ENCODE peak calls at places on chromosomes 7 and 10, in eight cellular contexts. X is mesendoderm, A is heart right ventricle, Z is spleen, G is GM23248, R is heart left ventricle, I is stomach, C is SJSA1. W is an unnamed sample. For H3K27me3 and H3K4me1, the result is how much of the 10 kb centered on the place peaks cover.

GRCh38 chr10:59027975-59028640 is 148.3 kb upstream of the PHYHIPL start:
- DNase-seq in X (no peak), Z (no peak), C (no peak), R (no peak), A (no peak), I (no peak), G (peak), W (no peak)

GRCh38 chr7:33554046-33554445 is 351.3 kb upstream of the BMPER start:
- DNase-seq in G (peak), I (no peak), X (no peak), R (no peak), C (no peak), A (no peak), Z (no peak), W (no peak)

GRCh38 chr10:74058071-74058470 is 60.2 kb downstream of the VCL start:
- DNase-seq in A (no peak), I (no peak), X (no peak), C (no peak), G (no peak), Z (no peak), R (no peak), W (no peak)

GRCh38 chr10:102421645-102422585 is 1.3 kb downstream of the FBXL15 start:
- DNase-seq in X (peak), Z (peak), R (no peak), A (no peak), I (peak), G (peak), C (peak), W (peak)

GRCh38 chr7:49894543-49894942 is 121.1 kb downstream of the VWC2 start:
- DNase-seq in G (no peak), Z (no peak), C (no peak), I (no peak), A (peak), R (peak), X (no peak), W (no peak)

GRCh38 chr10:119344381-119344780 is 137.0 kb downstream of the GRK5 start:
- DNase-seq in Z (peak), R (peak), I (no peak), A (peak), G (no peak), X (no peak), C (no peak), W (no peak)

GRCh38 chr7:30920584-30921539 is 9.2 kb downstream of the AQP1 start:
- DNase-seq in Z (peak), C (peak), R (peak), X (peak), A (peak), G (peak), I (no peak), W (peak)

GRCh38 chr10:47048533-47048905 is 137.3 kb downstream of the PTPN20 start:
- DNase-seq in C (no peak), R (peak), A (no peak), Z (peak), G (peak), X (peak), I (peak), W (peak)

GRCh38 chr10:93773705-93774104 is 16.0 kb downstream of the LGI1 start:
- DNase-seq in R (no peak), X (no peak), C (no peak), Z (no peak), G (no peak), I (no peak), A (no peak), W (no peak)

GRCh38 chr10:74870191-74870590 is 43.8 kb downstream of the KAT6B start:
- DNase-seq in I (no peak), X (no peak), Z (no peak), C (no peak), R (no peak), A (no peak), G (no peak), W (no peak)

GRCh38 chr10:68155615-68156205 is 46.4 kb downstream of the MYPN start:
- DNase-seq in A (no peak), G (peak), C (no peak), X (no peak), Z (no peak), R (no peak), I (no peak), W (no peak)

GRCh38 chr10:14507156-14507555 is 176.4 kb upstream of the FRMD4A start:
- DNase-seq in R (no peak), X (peak), G (no peak), I (no peak), C (no peak), A (no peak), Z (no peak), W (no peak)

GRCh38 chr10:9004736-9005135 is 950.2 kb downstream of the GATA3 start:
- DNase-seq in A (no peak), R (no peak), X (no peak), Z (no peak), I (no peak), C (no peak), G (no peak), W (no peak)

GRCh38 chr7:6154542-6155404 is 117.7 kb downstream of the CYTH3 start:
- DNase-seq in X (no peak), R (no peak), G (no peak), Z (no peak), A (no peak), C (no peak), I (no peak), W (no peak)

GRCh38 chr10:124020871-124021823 is 72.3 kb downstream of the CHST15 start:
- DNase-seq in G (no peak), Z (peak), C (no peak), R (no peak), X (no peak), I (no peak), A (no peak), W (no peak)

GRCh38 chr7:149883049-149883439 is 9.3 kb downstream of the ATP6V0E2 start:
- DNase-seq in X (no peak), G (no peak), R (no peak), Z (no peak), C (no peak), I (no peak), A (no peak), W (no peak)

GRCh38 chr7:115748123-115748738 is 282.3 kb downstream of the TFEC start:
- DNase-seq in C (no peak), Z (no peak), G (peak), A (no peak), R (no peak), I (no peak), X (peak), W (no peak)

GRCh38 chr7:116575853-116576252 is 51.0 kb downstream of the CAV1 start:
- DNase-seq in I (no peak), G (no peak), R (no peak), C (no peak), A (no peak), Z (no peak), X (no peak), W (no peak)

GRCh38 chr7:85074016-85074415 is 112.8 kb downstream of the SEMA3D start:
- DNase-seq in A (no peak), X (no peak), Z (no peak), G (peak), C (no peak), R (no peak), I (no peak), W (no peak)

GRCh38 chr10:23141995-23142394 is 46.6 kb downstream of the MSRB2 start:
- DNase-seq in X (no peak), A (no peak), Z (no peak), G (no peak), C (no peak), R (no peak), I (no peak), W (no peak)

GRCh38 chr7:128154519-128154918 is 86.6 kb upstream of the LEP start:
- DNase-seq in C (no peak), R (no peak), Z (no peak), G (no peak), X (peak), I (no peak), A (no peak), W (no peak)

GRCh38 chr10:86357041-86357440 is 9.6 kb downstream of the GRID1 start:
- DNase-seq in C (no peak), X (no peak), A (no peak), Z (peak), R (no peak), G (no peak), I (no peak), W (peak)

GRCh38 chr10:114031113-114031512 is 12.6 kb upstream of the ADRB1 start:
- DNase-seq in G (no peak), X (no peak), R (no peak), A (no peak), Z (no peak), C (no peak), I (no peak), W (no peak)

GRCh38 chr7:2757904-2758672 is 70.1 kb downstream of the AMZ1 start:
- DNase-seq in X (peak), G (peak), Z (no peak), A (no peak), I (no peak), C (peak), R (peak), W (no peak)

GRCh38 chr10:131574707-131575430 is 263.3 kb upstream of the TCERG1L start:
- DNase-seq in R (no peak), Z (peak), G (no peak), A (no peak), I (peak), C (no peak), X (no peak), W (no peak)

GRCh38 chr7:34224259-34224658 is 318.9 kb downstream of the BMPER start:
- DNase-seq in C (no peak), G (no peak), R (no peak), Z (no peak), A (no peak), X (no peak), I (no peak), W (no peak)

GRCh38 chr10:13969792-13970140 is 361.0 kb downstream of the FRMD4A start:
- DNase-seq in A (no peak), X (no peak), C (no peak), G (no peak), R (no peak), Z (no peak), I (no peak), W (no peak)

GRCh38 chr7:138878847-138879246 is 80.9 kb upstream of the ATP6V0A4 start:
- DNase-seq in A (no peak), G (no peak), R (no peak), C (no peak), Z (no peak), X (no peak), I (no peak), W (no peak)

GRCh38 chr7:4345004-4345403 is 337.1 kb upstream of the FOXK1 start:
- DNase-seq in X (no peak), C (no peak), G (no peak), I (no peak), Z (no peak), A (no peak), R (no peak), W (no peak)

GRCh38 chr10:100755821-100756220 is 10.4 kb downstream of the PAX2 start:
- DNase-seq in I (no peak), Z (no peak), X (no peak), A (no peak), G (no peak), R (no peak), C (no peak), W (no peak)
- H3K27me3 ChIP-seq in I (half or more), Z (under half), X (half or more), A (half or more), G (half or more), R (half or more), C (half or more), W (half or more)

GRCh38 chr10:122344741-122345258 is 29.7 kb upstream of the PLEKHA1 start:
- DNase-seq in I (peak), X (no peak), A (peak), R (peak), C (no peak), Z (no peak), G (peak), W (no peak)
- H3K4me1 ChIP-seq in I (under half), X (under half), A (under half), R (under half), C (under half), Z (under half), G (under half), W (under half)

GRCh38 chr7:55570939-55571338 is 1.4 kb downstream of the VOPP1 start:
- DNase-seq in R (no peak), A (no peak), G (peak), I (no peak), C (peak), X (peak), Z (no peak), W (no peak)
- H3K4me3 ChIP-seq in R (peak), A (peak), G (peak), I (peak), C (peak), X (peak), Z (peak), W (peak)

GRCh38 chr7:103446046-103446520 is at the start of gene SLC26A5:
- DNase-seq in Z (peak), R (no peak), G (peak), C (no peak), I (peak), A (no peak), X (peak), W (peak)
- H3K27me3 ChIP-seq in Z (under half), R (half or more), G (under half), C (under half), I (under half), A (under half), X (under half), W (under half)

GRCh38 chr7:135958173-135958572 is 19.0 kb downstream of the MTPN start:
- DNase-seq in C (no peak), X (no peak), A (no peak), R (no peak), Z (no peak), I (no peak), G (no peak), W (no peak)
- H3K4me1 ChIP-seq in C (under half), X (under half), A (half or more), R (under half), Z (under half), I (under half), G (under half), W (under half)

DNA sequence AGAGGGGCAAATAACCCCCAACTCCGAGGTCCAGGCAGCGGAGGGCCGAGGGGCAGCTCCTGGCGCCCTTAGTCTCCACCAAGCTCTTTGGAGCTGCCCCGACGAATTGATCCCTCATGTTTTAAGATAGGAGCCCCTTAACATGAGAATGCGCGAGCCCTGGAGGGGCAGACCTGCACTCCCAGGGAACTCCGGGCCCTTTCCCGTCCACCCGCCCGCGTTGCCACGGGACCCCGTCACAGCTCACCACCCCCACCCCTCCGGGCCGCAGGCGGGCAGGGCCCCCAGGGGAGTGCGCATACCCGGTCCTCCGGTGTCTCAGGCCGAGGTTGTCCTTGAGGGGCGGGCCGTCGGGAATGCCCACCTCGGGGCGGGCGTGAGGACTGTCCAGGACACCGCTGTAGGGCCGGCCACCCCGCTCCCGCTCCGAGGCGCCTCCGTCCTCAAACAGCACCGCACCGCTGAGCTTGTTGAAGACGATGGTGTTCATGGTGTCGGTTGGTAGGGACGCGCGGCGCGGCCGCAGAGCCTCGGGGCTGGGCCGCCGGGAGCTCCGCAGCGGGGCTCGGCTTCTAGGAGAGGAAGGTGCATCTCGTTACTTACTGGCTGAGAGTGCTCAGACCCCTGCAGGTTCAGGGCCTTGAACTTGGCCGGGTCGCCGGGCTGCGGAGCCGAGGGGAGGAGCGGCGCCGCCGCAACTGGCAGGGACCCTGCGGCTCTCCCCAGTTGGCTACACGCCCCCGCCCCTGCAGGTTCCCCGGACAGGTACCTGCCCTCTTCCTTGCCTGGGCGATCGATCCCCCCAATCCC is 2.5 kb downstream of the MKX start:
- DNase-seq in G (peak), C (peak), X (peak), A (no peak), I (peak), R (peak), Z (peak), W (peak)
- H3K4me3 ChIP-seq in G (peak), C (peak), X (peak), A (peak), I (peak), R (peak), Z (peak), W (peak)